ENCODE peak calls at places on chromosome 17, in five cellular contexts. K is breast epithelium; C is astrocyte; S is CD8-positive, alpha-beta memory T cell; W is neural progenitor cell. P is an unnamed sample. For H3K9me3, the result is how much of the 10 kb centered on the place peaks cover.

GRCh38 chr17:28381141-28381825 is 9.8 kb downstream of the SARM1 start:
- DNase-seq in W (peak), S (no peak), C (no peak), K (no peak), P (no peak)

GRCh38 chr17:36583787-36584186 is 7.9 kb upstream of the DHRS11 start:
- DNase-seq in W (no peak), K (no peak), S (no peak), C (no peak), P (no peak)

GRCh38 chr17:42132941-42133340 is 10.3 kb downstream of the HSPB9 start:
- DNase-seq in W (no peak), K (peak), S (no peak), C (peak), P (no peak)

GRCh38 chr17:2783310-2784030 is 12.8 kb upstream of the RAP1GAP2 start:
- DNase-seq in C (no peak), W (no peak), K (no peak), S (no peak), P (no peak)

GRCh38 chr17:38415250-38416194 is 12.7 kb upstream of the ARHGAP23 start:
- DNase-seq in W (peak), S (no peak), C (peak), K (no peak), P (no peak)

GRCh38 chr17:13940858-13941665 is 128.2 kb upstream of the COX10 start:
- DNase-seq in W (no peak), C (peak), S (no peak), K (no peak), P (peak)

GRCh38 chr17:42985225-42985624 is 4.9 kb downstream of the RUNDC1 start:
- DNase-seq in K (no peak), C (no peak), S (no peak), W (no peak), P (no peak)

GRCh38 chr17:76562734-76563148 is 22.9 kb downstream of the PRCD start:
- DNase-seq in K (no peak), C (peak), W (no peak), S (no peak), P (peak)

GRCh38 chr17:19726615-19727376 is 10.4 kb upstream of the SLC47A2 start:
- DNase-seq in W (no peak), C (no peak), S (no peak), K (no peak), P (no peak)

GRCh38 chr17:45043268-45043681 is 8.2 kb downstream of the DCAKD start:
- DNase-seq in S (no peak), W (no peak), K (peak), C (no peak), P (peak)

GRCh38 chr17:45302649-45303173 is 14.1 kb downstream of the MAP3K14 start:
- DNase-seq in W (no peak), K (no peak), S (no peak), C (peak), P (peak)

GRCh38 chr17:37068266-37068665 is 119.5 kb downstream of the AATF start:
- DNase-seq in C (no peak), K (no peak), S (no peak), W (no peak), P (no peak)

GRCh38 chr17:82802141-82802540 is 37.7 kb downstream of the ZNF750 start:
- DNase-seq in K (no peak), C (peak), S (no peak), W (no peak), P (no peak)

GRCh38 chr17:79478051-79478461 is 132.8 kb downstream of the RBFOX3 start:
- DNase-seq in S (no peak), C (peak), K (no peak), W (no peak), P (no peak)

GRCh38 chr17:50660042-50660886 is 25.6 kb downstream of the ABCC3 start:
- DNase-seq in C (no peak), K (peak), W (no peak), S (no peak), P (no peak)

GRCh38 chr17:80791758-80792284 is 199.8 kb upstream of the CHMP6 start:
- DNase-seq in C (peak), K (no peak), S (no peak), W (no peak), P (peak)

GRCh38 chr17:79915850-79916430 is 76.7 kb upstream of the CBX4 start:
- DNase-seq in S (no peak), W (peak), K (peak), C (no peak), P (no peak)

GRCh38 chr17:81918762-81919545 is 978 bp upstream of the SIRT7 start:
- DNase-seq in K (no peak), C (no peak), W (no peak), S (no peak), P (no peak)

GRCh38 chr17:44898768-44899073 is 524 bp downstream of the EFTUD2 start:
- DNase-seq in K (no peak), S (no peak), C (peak), W (no peak), P (no peak)

DNA sequence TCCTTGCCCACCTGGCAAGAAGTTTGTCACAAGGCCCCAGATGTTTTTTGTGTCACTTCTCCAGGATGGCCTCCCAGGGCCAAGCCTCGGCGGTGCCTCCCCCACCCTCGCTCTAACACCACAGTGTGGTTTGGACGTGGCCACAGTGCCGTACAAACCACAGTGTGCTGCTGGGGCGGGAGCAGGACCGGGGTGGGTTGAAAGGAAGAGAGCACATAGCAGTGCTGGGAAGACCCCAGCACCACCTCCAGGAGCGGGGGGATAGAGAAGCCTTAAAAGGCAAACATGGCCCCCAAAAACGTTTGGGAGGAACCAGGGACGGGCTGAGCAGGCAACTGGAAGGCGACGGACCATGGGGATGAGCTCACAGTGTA is 5.0 kb upstream of the BCL6B start:
- DNase-seq in S (no peak), K (no peak), W (no peak), C (no peak), P (no peak)
- H3K4me3 ChIP-seq in S (no peak), K (peak), W (no peak), C (no peak), P (peak)

GRCh38 chr17:8918811-8919210 is 46.7 kb downstream of the PIK3R5 start:
- DNase-seq in S (no peak), K (no peak), W (no peak), C (peak), P (no peak)
- H3K9me3 ChIP-seq in S (under half), K (under half), W (under half), C (under half), P (under half)

GRCh38 chr17:17497065-17497844 is 1.1 kb upstream of the RASD1 start:
- DNase-seq in C (peak), W (no peak), K (no peak), S (no peak), P (no peak)
- H3K4me3 ChIP-seq in C (no peak), W (peak), K (peak), S (no peak), P (peak)

DNA sequence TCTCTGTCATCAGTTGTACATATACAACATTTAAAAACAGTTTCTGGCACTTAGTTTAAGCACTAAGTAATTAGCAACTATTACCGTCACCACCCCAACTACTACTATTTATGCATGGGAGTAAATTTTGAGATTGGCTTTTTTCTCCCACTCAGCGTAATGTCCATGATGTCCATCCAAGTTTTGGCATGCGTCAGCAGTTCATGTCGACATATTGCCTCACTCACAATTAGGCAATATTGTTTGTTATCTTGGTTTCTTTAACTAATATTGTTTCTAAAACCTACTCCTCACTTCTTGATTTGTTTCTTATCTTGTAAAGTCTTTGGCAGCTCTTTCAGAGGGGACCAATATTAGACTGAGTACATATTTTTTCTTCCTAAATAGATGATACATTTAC is 131.3 kb downstream of the KCNJ18 start:
- DNase-seq in K (no peak), S (no peak), W (no peak), C (no peak), P (no peak)
- H3K9me3 ChIP-seq in K (under half), S (under half), W (half or more), C (under half), P (under half)

GRCh38 chr17:58338454-58338841 is 9.9 kb upstream of the TSPOAP1 start:
- DNase-seq in W (no peak), C (no peak), S (no peak), K (no peak), P (no peak)

GRCh38 chr17:58336456-58337094 is 8.0 kb upstream of the TSPOAP1 start:
- DNase-seq in W (no peak), C (no peak), K (no peak), S (peak), P (no peak)

GRCh38 chr17:58338907-58339774 is 10.5 kb upstream of the TSPOAP1 start:
- DNase-seq in W (peak), S (peak), C (peak), K (no peak), P (no peak)

GRCh38 chr17:58337126-58337599 is 8.6 kb upstream of the TSPOAP1 start:
- DNase-seq in K (no peak), W (no peak), S (peak), C (no peak), P (no peak)

DNA sequence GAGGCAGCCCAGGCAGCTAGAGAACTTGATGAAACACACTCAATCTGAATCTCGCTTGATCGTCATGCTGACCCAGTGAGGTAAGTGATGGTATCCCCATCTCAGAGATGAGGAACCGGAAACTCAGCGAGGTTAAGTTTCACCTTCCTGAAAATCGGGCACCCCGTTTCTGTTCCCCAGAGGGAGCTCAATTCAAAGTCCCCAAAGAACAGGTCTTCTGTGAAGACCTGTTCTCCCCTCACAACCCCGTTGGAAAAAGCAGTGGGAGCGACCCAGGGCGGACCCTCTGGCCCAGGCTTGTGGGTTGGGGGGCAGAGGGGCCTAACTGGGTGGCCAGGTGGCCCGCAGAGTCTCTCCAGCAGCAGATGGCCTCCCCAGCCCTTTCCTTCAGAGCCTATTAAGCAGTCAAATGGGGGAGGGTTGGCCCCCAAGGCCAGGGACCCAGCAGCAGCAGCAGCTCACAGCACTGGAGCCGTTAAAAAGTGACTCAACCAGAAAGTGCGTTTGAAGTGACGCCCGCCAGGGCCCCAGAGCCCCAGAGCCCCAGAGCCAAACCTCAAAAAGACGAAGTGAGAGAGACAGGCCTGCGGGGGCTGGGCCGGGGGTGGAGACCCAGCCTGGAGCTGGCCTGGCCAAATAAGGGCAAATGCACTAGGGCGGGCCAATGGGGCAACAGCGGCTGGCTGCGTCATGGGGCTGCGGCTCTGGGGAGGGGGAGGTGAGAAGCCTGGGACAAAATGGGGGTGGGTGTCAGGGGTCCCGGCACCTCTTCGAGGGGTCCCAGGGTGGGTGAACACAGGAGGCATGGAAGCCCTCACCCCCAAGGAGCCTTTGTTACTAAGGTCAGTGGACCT is 9.2 kb upstream of the TSPOAP1 start:
- DNase-seq in C (peak), W (peak), K (peak), S (peak), P (peak)
- H3K4me3 ChIP-seq in C (no peak), W (no peak), K (peak), S (peak), P (no peak)

GRCh38 chr17:70924776-70925175 is 755.4 kb downstream of the KCNJ2 start:
- DNase-seq in C (no peak), S (no peak), K (no peak), W (no peak), P (no peak)

GRCh38 chr17:70934834-70935233 is 765.5 kb downstream of the KCNJ2 start:
- DNase-seq in W (no peak), K (no peak), C (no peak), S (no peak), P (no peak)

DNA sequence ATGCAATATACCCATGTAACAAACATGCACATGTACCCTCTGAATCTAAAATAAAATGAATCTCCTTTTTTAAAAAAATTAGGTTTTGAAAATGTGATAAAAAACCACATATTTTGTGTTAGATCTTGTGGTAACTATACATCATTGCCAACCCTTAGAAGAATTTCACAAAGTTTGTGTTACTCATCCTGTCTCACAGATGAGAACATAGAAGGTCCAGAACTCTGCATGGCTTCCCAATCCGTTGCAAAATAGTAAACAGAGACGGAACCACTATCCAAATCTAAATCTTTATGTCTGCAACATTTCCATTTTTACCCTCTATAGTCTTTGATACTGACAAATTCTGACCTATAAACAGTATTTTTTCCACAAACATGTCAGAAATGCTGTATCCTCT is 759.9 kb downstream of the KCNJ2 start:
- DNase-seq in C (no peak), W (no peak), S (no peak), K (no peak), P (no peak)
- H3K9me3 ChIP-seq in C (under half), W (under half), S (under half), K (under half), P (under half)

GRCh38 chr17:17125136-17126084 is 80.7 kb downstream of the PLD6 start:
- DNase-seq in S (peak), W (peak), C (no peak), K (no peak), P (no peak)
- H3K4me3 ChIP-seq in S (peak), W (no peak), C (no peak), K (no peak), P (no peak)

DNA sequence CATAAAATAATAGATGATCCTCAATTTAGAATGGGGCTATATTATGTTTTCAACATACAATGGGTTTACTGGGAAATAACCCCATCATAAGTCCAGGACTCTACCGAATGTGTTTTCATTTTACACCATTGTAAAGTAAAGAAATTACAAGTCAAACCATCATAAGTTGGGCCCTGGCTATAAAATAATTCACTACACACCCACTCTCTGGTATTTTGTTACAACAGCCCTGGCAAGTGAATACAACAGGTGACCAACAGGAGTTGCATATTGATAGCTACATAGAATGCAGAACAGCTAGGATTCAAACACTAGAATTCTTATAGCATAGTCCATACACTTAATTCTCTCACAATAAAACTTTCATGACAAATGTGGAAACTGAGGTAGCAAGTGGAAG is 673.0 kb upstream of the CA10 start:
- DNase-seq in C (no peak), K (no peak), W (no peak), S (no peak), P (no peak)
- H3K9me3 ChIP-seq in C (under half), K (under half), W (under half), S (under half), P (under half)

DNA sequence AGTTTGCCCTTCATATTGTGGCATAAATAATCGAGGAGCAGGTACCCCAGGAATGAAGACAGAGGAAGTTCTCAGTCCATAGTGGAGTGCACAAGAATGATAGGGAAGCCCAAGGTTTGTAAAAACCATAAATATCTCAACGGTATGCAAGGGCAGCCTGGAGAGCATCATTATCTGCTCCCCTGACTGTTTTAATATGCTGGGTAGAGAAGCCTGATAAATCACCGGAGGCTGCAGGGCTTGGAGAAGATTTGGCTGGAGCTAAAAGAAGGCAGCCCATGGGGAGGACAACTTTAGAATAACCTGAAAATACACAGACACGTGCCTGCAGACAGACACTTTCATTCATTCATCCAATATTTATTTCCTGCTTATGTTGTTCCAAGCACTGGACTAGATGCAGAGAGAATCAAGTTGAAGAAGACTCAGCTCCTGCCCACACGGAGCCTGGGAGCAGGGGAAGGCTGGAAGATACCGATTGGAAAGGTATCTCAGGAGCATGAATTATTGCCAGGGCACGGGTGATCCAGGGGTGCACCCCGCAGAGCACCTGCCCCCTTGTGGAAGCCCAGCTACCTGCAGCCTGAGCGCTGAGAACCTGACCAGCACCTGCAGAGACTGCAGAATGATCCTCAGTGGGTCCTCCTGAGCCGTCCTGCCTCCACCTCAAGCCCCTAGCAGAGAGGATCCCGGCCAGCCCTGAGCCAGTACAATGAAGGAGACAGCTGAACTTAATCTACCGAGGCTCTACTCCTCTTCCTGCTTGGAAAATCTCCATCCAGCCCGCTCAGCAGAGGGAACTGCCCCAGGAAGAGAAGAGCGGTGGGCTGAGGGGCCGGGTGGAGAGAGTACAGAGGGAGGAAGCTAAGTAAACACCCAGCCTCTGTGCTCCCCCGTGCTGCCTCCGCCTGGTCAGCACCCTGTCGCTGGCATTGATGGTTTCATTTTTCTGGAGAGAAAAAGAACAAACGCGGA is 204.9 kb upstream of the RPL38 start:
- DNase-seq in S (peak), W (peak), K (peak), C (no peak), P (peak)
- H3K4me3 ChIP-seq in S (no peak), W (no peak), K (no peak), C (no peak), P (no peak)

P was measured in testis.